ENCODE peak calls at places on chromosomes 3 and 15, in four cellular contexts. Z is activated CD4-positive, alpha-beta memory T cell treated with anti-CD3 and anti-CD28 coated beads for 36 hours; I is osteoblast; G is naive B cell. H is an unnamed sample.

GRCh38 chr3:185658504-185658912 is 72.4 kb downstream of the SENP2 start:
- DNase-seq in I (peak), G (no peak), Z (peak), H (no peak)

GRCh38 chr15:70324001-70324974 is 226.6 kb upstream of the TLE3 start:
- DNase-seq in G (no peak), Z (no peak), I (no peak), H (no peak)

GRCh38 chr3:192851821-192852352 is 65.8 kb downstream of the MB21D2 start:
- DNase-seq in I (no peak), G (no peak), Z (no peak), H (no peak)

GRCh38 chr3:126389792-126390142 is 4.9 kb upstream of the CFAP100 start:
- DNase-seq in G (no peak), Z (no peak), I (no peak), H (no peak)

GRCh38 chr3:100833483-100833882 is 124.2 kb downstream of the TFG start:
- DNase-seq in G (no peak), I (no peak), Z (no peak), H (no peak)

GRCh38 chr3:31530039-31530983 is 2.4 kb upstream of the STT3B start:
- DNase-seq in Z (no peak), I (no peak), G (no peak), H (no peak)

GRCh38 chr15:70923311-70924080 is 30.9 kb downstream of the LRRC49 start:
- DNase-seq in I (no peak), G (no peak), Z (no peak), H (no peak)

GRCh38 chr3:60086811-60087210 is 1037.0 kb upstream of the CFAP20DC start:
- DNase-seq in Z (peak), G (no peak), I (no peak), H (peak)

GRCh38 chr15:75620043-75620775 is 5.3 kb downstream of the SNUPN start:
- DNase-seq in Z (no peak), I (no peak), G (no peak), H (no peak)

GRCh38 chr3:32456429-32457130 is 46.1 kb downstream of the CMTM6 start:
- DNase-seq in G (no peak), Z (no peak), I (no peak), H (no peak)

GRCh38 chr15:39434126-39434525 is 146.8 kb upstream of the THBS1 start:
- DNase-seq in I (no peak), Z (no peak), G (no peak), H (no peak)

GRCh38 chr15:33442449-33442848 is 131.7 kb downstream of the RYR3 start:
- DNase-seq in Z (no peak), G (no peak), I (no peak), H (no peak)